ENCODE peak calls at places on chromosomes 3 and 15, in four cellular contexts. V is cardiac fibroblast, S is A549, D is GM12878. P is an unnamed sample.

GRCh38 chr3:181805703-181806102 is 94.0 kb downstream of the SOX2 start:
- DNase-seq in V (no peak), D (no peak), S (no peak), P (no peak)

GRCh38 chr3:13966302-13966701 is 86.4 kb upstream of the WNT7A start:
- DNase-seq in S (no peak), D (no peak), V (no peak), P (no peak)

GRCh38 chr3:72996473-72997333 is at the start of gene PPP4R2:
- DNase-seq in D (peak; percentile 55), S (peak; percentile 93), V (peak; percentile 93), P (peak; percentile 95)

GRCh38 chr3:71211083-71211482 is 372.4 kb downstream of the FOXP1 start:
- DNase-seq in S (no peak), D (no peak), V (no peak), P (no peak)

GRCh38 chr3:191958980-191959671 is 498.2 kb downstream of the PYDC2 start:
- DNase-seq in V (no peak), D (no peak), S (no peak), P (peak; percentile 35)

GRCh38 chr3:52339612-52340011 is 23.5 kb downstream of the DNAH1 start:
- DNase-seq in S (peak; percentile 81), V (peak; percentile 92), D (peak; percentile 34), P (peak; percentile 89)

GRCh38 chr15:68314563-68314962 is 37.0 kb downstream of the FEM1B start:
- DNase-seq in S (no peak), V (no peak), D (no peak), P (no peak)

GRCh38 chr15:28876131-28876844 is 9.5 kb upstream of the APBA2 start:
- DNase-seq in D (no peak), V (no peak), S (no peak), P (no peak)

GRCh38 chr15:33915571-33916407 is 52.5 kb upstream of the CHRM5 start:
- DNase-seq in S (no peak), V (no peak), D (no peak), P (peak; percentile 13)

GRCh38 chr15:100111103-100112060 is 230.4 kb downstream of the ADAMTS17 start:
- DNase-seq in V (peak; percentile 91), S (peak; percentile 30), D (no peak), P (no peak)

GRCh38 chr15:39788108-39788507 is 5.5 kb upstream of the FSIP1 start:
- DNase-seq in V (peak; percentile 44), D (no peak), S (no peak), P (peak; percentile 57)

DNA sequence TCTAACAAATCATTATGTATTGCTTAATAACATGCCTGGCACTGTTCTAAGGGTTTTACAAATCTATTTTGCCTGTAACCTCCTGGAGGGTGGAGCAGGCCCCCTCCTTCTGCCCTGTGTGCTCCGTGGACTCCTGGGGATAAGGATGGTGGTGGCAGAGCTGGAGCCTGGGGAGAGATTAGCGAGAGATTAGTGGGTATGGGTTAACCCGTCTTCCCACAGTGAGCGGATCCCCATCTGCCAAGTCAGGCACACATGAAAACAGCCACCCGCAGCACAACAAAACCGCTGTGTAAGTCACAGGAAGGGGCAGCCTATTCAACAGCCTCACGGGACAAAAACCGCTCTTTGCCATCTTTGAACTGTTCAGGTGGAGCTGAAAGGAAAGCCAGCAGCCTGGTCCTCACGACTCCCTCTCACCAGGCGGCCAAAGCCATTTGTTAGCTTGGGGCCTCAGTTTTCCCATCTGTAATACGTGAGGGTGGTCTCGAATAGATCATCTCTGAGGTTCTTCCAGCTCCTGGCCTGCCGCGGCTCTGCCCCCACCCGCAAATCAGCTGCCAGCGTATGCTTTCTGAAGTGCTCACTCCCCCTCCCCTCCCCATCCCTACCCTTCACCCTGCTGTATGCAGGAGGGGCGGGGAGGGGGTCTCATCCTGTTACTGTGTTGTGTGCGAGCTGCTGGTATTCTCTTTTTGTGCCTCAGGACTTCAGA is 43.6 kb downstream of the PDIA5 start:
- DNase-seq in D (no peak), S (no peak), V (no peak), P (no peak)
- H3K4me3 ChIP-seq in D (no peak overlapping the region), S (no peak overlapping the region), V (no peak overlapping the region), P (no peak overlapping the region)

DNA sequence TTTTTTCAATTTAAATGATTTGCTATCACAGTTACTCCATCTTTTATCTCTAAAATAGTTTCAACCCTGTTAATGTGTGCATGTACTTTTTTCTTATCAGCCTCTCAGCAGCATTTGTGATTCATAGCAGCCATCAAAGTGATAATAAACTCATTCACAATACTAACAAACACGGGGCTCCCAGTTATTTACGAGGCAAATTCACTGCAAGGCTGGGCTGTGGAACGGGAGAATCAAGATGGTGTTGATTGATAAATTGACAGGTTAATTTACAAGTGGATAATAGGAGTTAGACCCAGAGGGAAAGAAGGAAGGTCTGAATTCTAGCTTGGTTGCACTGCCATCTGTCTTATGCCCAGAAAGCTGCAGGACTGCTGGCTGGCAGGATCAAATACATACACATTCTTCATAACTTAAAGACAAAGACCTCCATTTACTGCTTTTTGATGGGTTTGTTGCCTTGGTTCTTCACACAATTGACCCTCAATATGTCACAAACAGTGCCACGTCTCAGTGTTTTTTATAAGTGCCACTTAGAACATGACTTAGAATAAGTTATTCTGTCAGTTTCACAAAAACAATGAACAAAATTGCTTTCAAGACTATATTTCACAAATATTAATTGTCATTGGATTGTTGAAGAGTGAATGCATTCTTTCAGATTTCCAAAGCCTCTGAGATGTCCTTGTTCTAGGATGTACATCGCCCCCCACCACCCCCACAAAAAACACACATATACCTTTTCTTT is 562.8 kb downstream of the NR2F2 start:
- DNase-seq in V (peak; percentile 28), D (no peak), S (peak; percentile 36), P (peak; percentile 6)
- TF ChIP-seq CTCF in V (peak; percentile 74), D (peak; percentile 69), S (peak; percentile 22), P (no peak)

DNA sequence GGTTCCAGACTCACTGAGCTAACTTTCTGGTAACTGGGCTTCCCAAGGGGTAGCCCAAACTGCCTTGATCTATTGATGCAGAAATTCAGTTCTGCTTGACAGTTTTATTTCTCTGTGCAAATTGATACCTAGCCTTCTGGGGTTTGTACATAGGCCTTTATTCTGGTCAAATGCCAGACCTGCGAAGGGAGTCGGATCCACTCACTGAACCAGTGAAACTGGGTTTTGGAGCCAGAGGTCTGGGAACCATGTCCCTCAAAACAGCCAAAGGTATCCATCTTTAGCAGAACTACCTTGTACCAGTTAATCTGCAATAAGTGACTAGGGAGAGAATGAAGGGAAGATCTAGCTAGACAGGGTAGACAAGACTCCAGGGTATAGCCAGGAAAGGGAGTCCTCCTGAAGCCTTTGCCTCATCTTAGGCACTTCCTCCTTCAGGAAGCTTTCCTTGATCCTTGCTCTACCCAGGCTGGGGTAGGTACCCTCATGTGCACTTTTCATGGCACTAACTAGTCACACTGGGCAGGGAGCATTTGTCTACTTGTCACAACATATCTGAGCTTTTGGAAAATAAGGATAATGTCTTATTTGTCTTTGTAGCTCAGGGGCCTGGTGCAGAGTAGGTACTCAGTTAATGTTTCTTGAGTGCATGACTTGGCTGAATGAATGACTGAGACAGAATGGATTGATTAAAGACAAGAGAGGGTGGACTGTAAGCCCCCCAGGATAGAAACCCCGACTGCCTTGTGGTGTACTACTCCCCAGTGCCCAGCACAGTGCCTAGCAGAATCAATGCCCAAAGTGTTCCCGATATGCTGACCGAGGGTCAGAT is 1.4 kb upstream of the SNX33 start:
- DNase-seq in V (no peak), S (no peak), D (no peak), P (no peak)
- H3K4me3 ChIP-seq in V (peak overlapping the region; percentile 83), S (peak overlapping the region; percentile 75), D (no peak overlapping the region), P (peak overlapping the region; percentile 85)

DNA sequence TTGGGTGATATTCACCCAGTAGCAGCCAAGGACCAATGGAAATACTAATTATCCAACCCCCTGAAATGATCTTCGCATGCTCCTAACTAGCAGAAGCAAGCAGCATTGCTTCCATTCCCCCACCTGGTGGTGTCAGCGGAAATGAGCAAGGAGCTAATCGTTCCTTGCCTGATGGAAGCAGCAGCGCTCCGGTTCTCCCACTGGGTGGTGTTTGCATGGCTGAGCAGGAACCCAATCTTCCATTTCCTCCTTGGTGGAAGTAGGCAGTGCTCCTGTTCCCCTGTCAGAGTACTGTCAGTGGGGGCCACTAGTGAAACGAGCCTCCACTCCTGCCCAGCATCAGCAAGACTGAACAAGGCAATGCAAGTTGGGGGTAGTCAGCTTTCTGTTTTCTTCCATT is 311.5 kb downstream of the CACNA2D3 start:
- DNase-seq in S (peak; percentile 39), V (no peak), D (no peak), P (peak; percentile 3)
- TF ChIP-seq CTCF in S (no peak), V (no peak), D (no peak), P (no peak)

DNA sequence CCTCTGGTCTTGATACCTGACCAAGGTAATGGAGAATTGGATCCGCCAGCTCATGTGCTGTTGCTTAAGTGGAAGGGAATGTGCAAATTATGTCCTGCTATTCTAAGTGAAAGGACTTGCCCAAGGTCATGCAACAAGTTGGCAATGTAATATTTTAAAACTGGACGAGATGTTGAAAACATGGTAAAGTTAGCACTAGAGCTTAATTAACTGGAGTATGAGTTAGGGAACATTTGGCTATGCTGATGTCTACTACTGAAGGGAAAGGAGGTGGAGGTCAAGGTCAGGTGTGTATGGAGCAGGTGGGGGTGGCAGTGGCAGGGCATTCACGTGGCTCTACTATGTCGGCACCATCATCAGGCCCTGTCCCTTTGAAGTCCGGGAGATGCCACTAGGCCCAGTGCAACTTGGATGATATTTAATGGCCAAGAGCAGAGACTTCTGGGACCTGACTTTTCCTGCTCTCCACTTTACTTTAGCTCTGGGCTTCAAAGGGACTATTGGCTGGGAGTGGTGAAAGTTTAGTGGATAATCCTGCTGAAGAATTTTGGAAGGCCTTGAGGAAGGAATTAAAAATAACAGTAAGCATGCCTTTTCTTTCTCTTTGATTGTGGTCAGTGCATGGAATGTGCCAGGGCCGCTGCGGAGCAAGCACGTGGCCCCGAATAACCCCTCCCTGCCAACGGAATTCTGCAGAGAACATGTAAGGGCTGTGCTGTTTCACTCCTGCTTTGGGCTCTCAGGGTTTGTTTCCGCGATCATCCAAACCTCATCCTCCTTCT is 14.9 kb downstream of the SMAD3 start:
- DNase-seq in D (no peak), S (no peak), V (peak; percentile 92), P (no peak)
- H3K4me3 ChIP-seq in D (peak overlapping the region; percentile 56), S (no peak overlapping the region), V (no peak overlapping the region), P (peak overlapping the region; percentile 4)

P was measured in GM12865.